ENCODE peak calls at places on chromosomes 2 and 18, in four cellular contexts. M is T-helper 9 cell, C is breast epithelium, Z is pancreas. R is an unnamed sample.
A peak's percentile ranks its signal among the peaks of the same experiment; 100 is the strongest.

GRCh38 chr2:9251154-9252001 is 44.8 kb downstream of the ASAP2 start:
- DNase-seq in M (no peak), Z (no peak), C (peak; percentile 62), R (no peak)

GRCh38 chr18:67735506-67735905 is 219.0 kb upstream of the DSEL start:
- DNase-seq in C (no peak), M (no peak), Z (no peak), R (no peak)

GRCh38 chr18:43952398-43952797 is 675.1 kb upstream of the SYT4 start:
- DNase-seq in Z (no peak), M (no peak), C (no peak), R (no peak)

GRCh38 chr2:206011018-206011614 is 74.9 kb downstream of the INO80D start:
- DNase-seq in Z (no peak), M (no peak), C (no peak), R (no peak)

GRCh38 chr2:236545248-236545658 is 24.4 kb upstream of the ACKR3 start:
- DNase-seq in M (no peak), C (no peak), Z (no peak), R (no peak)

GRCh38 chr2:37776487-37776886 is 105.0 kb upstream of the CDC42EP3 start:
- DNase-seq in C (no peak), M (no peak), Z (no peak), R (no peak)

GRCh38 chr2:28633204-28633603 is 118.4 kb upstream of the PPP1CB start:
- DNase-seq in C (no peak), Z (no peak), M (no peak), R (no peak)

GRCh38 chr2:32894119-32894728 is 52.5 kb upstream of the LTBP1 start:
- DNase-seq in M (no peak), Z (no peak), C (no peak), R (no peak)

GRCh38 chr18:8721716-8722115 is 16.4 kb downstream of the MTCL1 start:
- DNase-seq in Z (no peak), M (no peak), C (no peak), R (no peak)

GRCh38 chr2:206095925-206096324 is 10.0 kb upstream of the INO80D start:
- DNase-seq in Z (no peak), M (no peak), C (no peak), R (no peak)

GRCh38 chr2:205637779-205638503 is 44.4 kb upstream of the NRP2 start:
- DNase-seq in C (no peak), Z (no peak), M (no peak), R (no peak)

GRCh38 chr2:20965221-20965620 is 78.7 kb downstream of the APOB start:
- DNase-seq in Z (no peak), M (no peak), C (no peak), R (no peak)

GRCh38 chr2:46574457-46575354 is 95.3 kb downstream of the TMEM247 start:
- DNase-seq in M (no peak), Z (no peak), C (no peak), R (no peak)

GRCh38 chr2:241496904-241497877 is 11.2 kb downstream of the STK25 start:
- DNase-seq in M (no peak), Z (no peak), C (no peak), R (no peak)

GRCh38 chr18:24539866-24540604 is 79.6 kb downstream of the HRH4 start:
- DNase-seq in Z (no peak), M (no peak), C (no peak), R (no peak)

GRCh38 chr2:74877376-74877775 is 43.4 kb downstream of the HK2 start:
- DNase-seq in M (no peak), C (no peak), Z (no peak), R (no peak)

GRCh38 chr2:71934320-71934593 is 213.4 kb downstream of the CYP26B1 start:
- DNase-seq in M (no peak), C (no peak), Z (no peak), R (no peak)

GRCh38 chr2:39128919-39129391 is 8.1 kb upstream of the SOS1 start:
- DNase-seq in C (no peak), Z (no peak), M (no peak), R (no peak)

GRCh38 chr18:13222371-13223281 is 4.1 kb downstream of the LDLRAD4 start:
- DNase-seq in M (no peak), C (no peak), Z (no peak), R (no peak)

GRCh38 chr2:85433511-85434089 is 15.1 kb downstream of the SH2D6 start:
- DNase-seq in Z (peak; percentile 76), M (no peak), C (peak; percentile 72), R (no peak)

GRCh38 chr18:74489631-74490030 is 6.5 kb upstream of the CNDP2 start:
- DNase-seq in M (no peak), Z (no peak), C (no peak), R (no peak)

GRCh38 chr2:196703660-196704209 is 64.2 kb downstream of the CCDC150 start:
- DNase-seq in M (no peak), C (no peak), Z (no peak), R (no peak)

GRCh38 chr18:23127145-23127544 is 8.1 kb upstream of the CABLES1 start:
- DNase-seq in M (no peak), Z (no peak), C (no peak), R (no peak)

GRCh38 chr2:29042581-29043075 is 31.7 kb downstream of the PCARE start:
- DNase-seq in Z (peak; percentile 18), C (no peak), M (no peak), R (no peak)

GRCh38 chr2:183229386-183229785 is 105.1 kb downstream of the NUP35 start:
- DNase-seq in C (no peak), M (no peak), Z (no peak), R (no peak)

GRCh38 chr2:120365236-120365793 is 19.4 kb downstream of the INHBB start:
- DNase-seq in C (no peak), M (no peak), Z (no peak), R (no peak)

GRCh38 chr2:29110916-29111315 is 4.3 kb upstream of the CLIP4 start:
- DNase-seq in Z (no peak), M (no peak), C (no peak), R (no peak)

GRCh38 chr2:236505648-236506047 is 64.0 kb upstream of the ACKR3 start:
- DNase-seq in Z (no peak), M (no peak), C (no peak), R (no peak)

GRCh38 chr2:4020153-4020552 is 316.8 kb downstream of the DCDC2C start:
- DNase-seq in M (no peak), Z (no peak), C (no peak), R (no peak)

GRCh38 chr2:215882689-215883088 is 130.7 kb downstream of the MREG start:
- DNase-seq in M (no peak), Z (no peak), C (no peak), R (no peak)

GRCh38 chr2:96407041-96407918 is 71.7 kb downstream of the NCAPH start:
- DNase-seq in C (peak; percentile 72), M (peak; percentile 60), Z (peak; percentile 46), R (peak; percentile 62)

GRCh38 chr2:240568678-240569522 is 616 bp downstream of the RNPEPL1 start:
- DNase-seq in C (peak; percentile 55), M (peak; percentile 50), Z (peak; percentile 71), R (peak; percentile 51)

GRCh38 chr2:8697190-8697589 is 15.3 kb downstream of the ID2 start:
- DNase-seq in C (no peak), Z (no peak), M (no peak), R (no peak)